ENCODE peak calls at places on chromosomes 5 and 9, in eight cellular contexts. Q, N, T, D, K, U, E and I are unnamed samples.

GRCh38 chr9:16642421-16643109 is 227.9 kb downstream of the BNC2 start:
- DNase-seq in N (no peak), Q (no peak), K (no peak), U (no peak), T (no peak), E (peak), D (no peak), I (no peak)

GRCh38 chr9:113343732-113344231 is 3.7 kb upstream of the WDR31 start:
- DNase-seq in E (peak), Q (no peak), U (no peak), T (peak), K (peak), N (no peak), D (peak), I (peak)

GRCh38 chr5:171748720-171749119 is 36.9 kb upstream of the SMIM23 start:
- DNase-seq in N (no peak), E (no peak), K (no peak), Q (no peak), T (no peak), U (no peak), D (no peak), I (no peak)

GRCh38 chr5:1778138-1779020 is 21.3 kb downstream of the MRPL36 start:
- DNase-seq in Q (no peak), N (no peak), T (no peak), K (no peak), D (no peak), E (no peak), U (no peak), I (no peak)

GRCh38 chr9:16516887-16517286 is 353.6 kb downstream of the BNC2 start:
- DNase-seq in Q (no peak), T (no peak), E (no peak), K (no peak), D (no peak), U (no peak), N (no peak), I (no peak)

GRCh38 chr5:167710444-167711025 is 580.9 kb upstream of the WWC1 start:
- DNase-seq in T (no peak), K (no peak), U (no peak), E (peak), D (no peak), Q (no peak), N (no peak), I (no peak)

GRCh38 chr5:96714450-96714849 is 52.3 kb downstream of the CAST start:
- DNase-seq in E (no peak), T (peak), D (no peak), N (no peak), K (no peak), Q (no peak), U (no peak), I (no peak)

GRCh38 chr5:8457187-8458037 is 588.5 kb downstream of the MTRR start:
- DNase-seq in K (peak), T (no peak), Q (peak), E (peak), D (peak), N (peak), U (peak), I (peak)

GRCh38 chr9:15353892-15354291 is 46.9 kb upstream of the TTC39B start:
- DNase-seq in U (no peak), N (no peak), T (no peak), E (no peak), Q (no peak), K (no peak), D (no peak), I (no peak)